ENCODE peak calls at places on chromosomes 3 and 15, in five cellular contexts. Q is left lung; E is naive thymus-derived CD4-positive, alpha-beta T cell; A is heart left ventricle; V is psoas muscle. W is an unnamed sample. For H3K27me3, the result is how much of the 10 kb centered on the place peaks cover.

GRCh38 chr3:41097896-41098496 is 101.3 kb upstream of the CTNNB1 start:
- DNase-seq in Q (no peak), E (no peak), A (no peak), V (no peak), W (no peak)

GRCh38 chr15:50452927-50453326 is 28.7 kb downstream of the USP8 start:
- DNase-seq in Q (no peak), E (no peak), A (no peak), V (no peak), W (no peak)

GRCh38 chr3:81279481-81280273 is 481.8 kb downstream of the GBE1 start:
- DNase-seq in Q (no peak), E (no peak), A (no peak), V (no peak), W (no peak)

GRCh38 chr15:75817151-75817935 is 25.9 kb upstream of the UBE2Q2 start:
- DNase-seq in Q (no peak), E (no peak), A (no peak), V (no peak), W (no peak)

GRCh38 chr3:138003069-138003468 is 6.9 kb upstream of the CLDN18 start:
- DNase-seq in Q (no peak), E (no peak), A (no peak), V (no peak), W (no peak)

GRCh38 chr3:72186485-72186864 is 401.5 kb upstream of the PROK2 start:
- DNase-seq in Q (no peak), E (no peak), A (no peak), V (no peak), W (no peak)

GRCh38 chr15:30973379-30973778 is 18.0 kb downstream of the MTMR10 start:
- DNase-seq in Q (no peak), E (no peak), A (no peak), V (no peak), W (no peak)

GRCh38 chr3:69309810-69310209 is 76.1 kb downstream of the FRMD4B start:
- DNase-seq in Q (no peak), E (no peak), A (no peak), V (no peak), W (no peak)

GRCh38 chr15:62770752-62771151 is 271.8 kb upstream of the TPM1 start:
- DNase-seq in Q (no peak), E (no peak), A (no peak), V (peak), W (no peak)

GRCh38 chr15:25987638-25988037 is 124.5 kb upstream of the ATP10A start:
- DNase-seq in Q (no peak), E (no peak), A (no peak), V (no peak), W (no peak)

GRCh38 chr3:125129512-125129962 is 73.7 kb upstream of the HEG1 start:
- DNase-seq in Q (peak), E (no peak), A (no peak), V (peak), W (no peak)

GRCh38 chr15:37758412-37758811 is 176.0 kb upstream of the TMCO5A start:
- DNase-seq in Q (no peak), E (no peak), A (no peak), V (no peak), W (no peak)

GRCh38 chr3:54146383-54147239 is 24.3 kb downstream of the CACNA2D3 start:
- DNase-seq in Q (peak), E (no peak), A (peak), V (peak), W (no peak)

GRCh38 chr15:90711842-90712241 is 5.3 kb upstream of the BLM start:
- DNase-seq in Q (no peak), E (no peak), A (no peak), V (no peak), W (no peak)

GRCh38 chr3:125186800-125187598 is 25.5 kb downstream of the SLC12A8 start:
- DNase-seq in Q (no peak), E (no peak), A (no peak), V (no peak), W (no peak)

GRCh38 chr3:179263134-179263533 is 12.2 kb upstream of the KCNMB3 start:
- DNase-seq in Q (no peak), E (no peak), A (no peak), V (no peak), W (no peak)

GRCh38 chr3:128481438-128481942 is 11.5 kb downstream of the GATA2 start:
- DNase-seq in Q (no peak), E (no peak), A (peak), V (peak), W (no peak)

GRCh38 chr15:44792715-44793114 is 56.4 kb downstream of the TRIM69 start:
- DNase-seq in Q (no peak), E (no peak), A (no peak), V (no peak), W (no peak)

GRCh38 chr3:78957456-78957855 is 810.3 kb downstream of the ROBO1 start:
- DNase-seq in Q (no peak), E (no peak), A (no peak), V (no peak), W (no peak)

GRCh38 chr3:178406206-178406605 is 130.0 kb upstream of the KCNMB2 start:
- DNase-seq in Q (no peak), E (no peak), A (no peak), V (no peak), W (no peak)

GRCh38 chr3:17431004-17431403 is 311.4 kb downstream of the TBC1D5 start:
- DNase-seq in Q (no peak), E (no peak), A (no peak), V (no peak), W (no peak)

GRCh38 chr3:126100688-126101301 is 16.9 kb upstream of the SLC41A3 start:
- DNase-seq in Q (no peak), E (no peak), A (no peak), V (peak), W (no peak)

GRCh38 chr15:82298520-82298919 is 35.9 kb downstream of the SAXO2 start:
- DNase-seq in Q (no peak), E (peak), A (no peak), V (no peak), W (peak)

GRCh38 chr3:64561503-64561810 is 126.3 kb downstream of the ADAMTS9 start:
- DNase-seq in Q (no peak), E (no peak), A (no peak), V (no peak), W (no peak)

GRCh38 chr3:45596290-45596791 is 1.8 kb downstream of the LIMD1 start:
- DNase-seq in Q (no peak), E (no peak), A (peak), V (no peak), W (no peak)

GRCh38 chr15:65796610-65797012 is 4.5 kb upstream of the DENND4A start:
- DNase-seq in Q (no peak), E (no peak), A (no peak), V (no peak), W (no peak)

GRCh38 chr3:194206375-194206774 is 70.4 kb downstream of the HES1 start:
- DNase-seq in Q (peak), E (no peak), A (peak), V (peak), W (no peak)

GRCh38 chr3:132432639-132433038 is 15.3 kb downstream of the DNAJC13 start:
- DNase-seq in Q (no peak), E (no peak), A (no peak), V (no peak), W (no peak)

GRCh38 chr15:97979131-97979502 is 18.6 kb downstream of the ARRDC4 start:
- DNase-seq in Q (no peak), E (no peak), A (no peak), V (no peak), W (no peak)

DNA sequence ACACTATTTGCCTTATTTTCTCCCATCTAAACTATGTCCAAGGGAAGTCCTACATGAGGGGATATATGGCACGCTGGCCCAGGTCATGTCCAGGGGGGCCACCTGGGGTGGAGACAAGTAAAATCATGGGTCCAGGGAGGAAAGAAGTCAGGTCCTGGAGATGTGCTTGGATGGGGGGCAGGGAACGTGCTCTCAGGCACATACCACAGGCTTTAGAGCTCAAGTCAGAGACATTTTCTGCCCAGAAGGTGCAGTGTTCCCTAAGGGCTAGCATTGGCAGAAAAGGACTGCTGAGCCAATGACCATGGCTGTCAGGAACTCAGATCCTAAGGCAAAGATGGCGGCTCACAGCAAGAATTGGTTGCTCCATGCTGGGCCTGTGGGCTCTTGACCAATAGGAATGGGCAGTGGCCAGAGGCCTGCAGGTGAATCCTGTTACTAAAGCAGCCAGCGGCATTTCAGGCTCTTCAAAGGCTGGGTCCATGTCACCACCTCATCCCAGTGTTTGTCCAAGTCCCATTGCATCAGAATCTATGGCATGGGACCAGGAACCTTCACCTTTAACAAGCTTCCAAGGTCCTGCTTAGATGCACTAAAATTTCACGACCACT is 175.0 kb downstream of the RPLP1 start:
- DNase-seq in Q (no peak), E (no peak), A (no peak), V (no peak), W (no peak)
- H3K27me3 ChIP-seq in Q (under half), E (under half), A (under half), V (under half), W (under half)

GRCh38 chr3:36901588-36901987 is 43.3 kb downstream of the TRANK1 start:
- DNase-seq in Q (no peak), E (no peak), A (no peak), V (no peak), W (no peak)
- H3K27ac ChIP-seq in Q (no peak), E (peak), A (no peak), V (no peak), W (peak)

DNA sequence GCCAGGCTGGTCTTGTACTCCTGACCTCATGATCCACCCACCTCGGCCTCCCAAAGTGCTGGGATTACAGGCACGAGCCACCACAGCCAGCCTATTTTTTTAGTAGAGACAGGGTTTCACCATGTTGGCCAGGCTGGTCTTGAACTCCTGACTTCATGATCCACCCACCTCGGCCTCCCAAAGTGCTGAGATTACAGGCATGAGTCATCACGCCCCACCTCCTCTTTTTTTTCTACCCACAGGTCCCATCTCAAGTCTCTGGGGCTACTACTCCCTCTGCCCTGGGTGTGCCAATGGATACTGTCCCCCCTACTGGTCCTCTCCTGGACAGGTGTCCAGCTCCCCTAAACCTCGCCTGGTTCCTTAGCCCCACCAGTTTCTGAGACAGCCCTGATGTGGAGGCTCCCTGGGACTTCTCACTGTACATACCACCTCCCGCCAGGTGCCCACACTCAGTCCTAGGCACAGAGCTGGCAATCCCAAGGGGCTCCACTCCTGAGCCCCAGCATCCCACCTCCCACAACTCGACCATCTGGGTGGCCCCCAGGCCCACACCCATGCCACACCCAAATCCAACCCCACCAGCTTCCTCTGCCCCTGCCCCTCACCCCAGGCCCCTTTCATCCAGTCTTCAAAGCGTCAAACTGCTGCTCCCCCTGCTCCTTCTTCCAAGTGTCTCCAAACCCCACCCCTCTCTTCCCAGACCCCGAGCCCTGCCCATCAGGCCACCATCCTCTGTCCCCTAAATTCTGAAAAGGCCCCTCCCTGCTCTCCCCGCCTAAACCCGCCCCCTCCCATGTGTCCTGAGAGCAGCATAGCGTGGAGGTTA is 13.1 kb upstream of the CYP11A1 start:
- DNase-seq in Q (no peak), E (no peak), A (no peak), V (peak), W (peak)
- H3K27me3 ChIP-seq in Q (under half), E (under half), A (under half), V (under half), W (under half)

GRCh38 chr3:74613566-74613965 is 893 bp downstream of the CNTN3 start:
- DNase-seq in Q (no peak), E (no peak), A (no peak), V (no peak), W (no peak)

GRCh38 chr3:74607803-74608202 is 6.7 kb downstream of the CNTN3 start:
- DNase-seq in Q (no peak), E (no peak), A (no peak), V (no peak), W (no peak)

GRCh38 chr3:74617786-74618185 is 3.3 kb upstream of the CNTN3 start:
- DNase-seq in Q (no peak), E (no peak), A (no peak), V (no peak), W (no peak)

GRCh38 chr3:74614133-74614967 is at the start of gene CNTN3:
- DNase-seq in Q (no peak), E (no peak), A (peak), V (peak), W (no peak)

DNA sequence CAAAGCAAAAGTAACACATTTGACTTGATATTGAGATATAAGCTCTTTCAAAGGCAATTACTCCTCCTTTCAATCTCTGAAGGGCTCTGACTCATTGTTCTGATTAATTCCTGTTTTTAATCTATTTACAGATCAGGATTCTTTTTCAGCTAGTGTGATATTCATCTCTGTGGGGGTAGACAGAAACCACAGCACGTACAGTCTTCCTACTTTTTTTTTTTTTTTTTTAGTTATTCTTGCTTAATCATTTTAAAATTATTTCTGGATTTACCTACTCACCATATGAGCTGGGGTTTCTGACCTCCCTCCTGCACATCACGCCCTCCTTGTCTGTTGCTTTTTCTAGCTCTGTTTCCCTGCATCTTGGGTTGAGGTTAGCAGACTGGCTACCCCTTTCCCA is 1.4 kb downstream of the CNTN3 start:
- DNase-seq in Q (no peak), E (no peak), A (no peak), V (no peak), W (no peak)
- H3K27ac ChIP-seq in Q (no peak), E (no peak), A (no peak), V (no peak), W (no peak)

GRCh38 chr15:40511093-40511471 is 40.3 kb downstream of the CHST14 start:
- DNase-seq in Q (no peak), E (peak), A (no peak), V (no peak), W (no peak)
- H3K27me3 ChIP-seq in Q (under half), E (under half), A (under half), V (under half), W (under half)

GRCh38 chr3:172750368-172751187 is at the start of gene ECT2:
- DNase-seq in Q (peak), E (peak), A (peak), V (peak), W (peak)
- H3K27ac ChIP-seq in Q (peak), E (peak), A (peak), V (peak), W (peak)

GRCh38 chr15:40250771-40251454 is 12.1 kb downstream of the PAK6 start:
- DNase-seq in Q (peak), E (no peak), A (no peak), V (peak), W (no peak)
- H3K27me3 ChIP-seq in Q (under half), E (under half), A (under half), V (under half), W (under half)

DNA sequence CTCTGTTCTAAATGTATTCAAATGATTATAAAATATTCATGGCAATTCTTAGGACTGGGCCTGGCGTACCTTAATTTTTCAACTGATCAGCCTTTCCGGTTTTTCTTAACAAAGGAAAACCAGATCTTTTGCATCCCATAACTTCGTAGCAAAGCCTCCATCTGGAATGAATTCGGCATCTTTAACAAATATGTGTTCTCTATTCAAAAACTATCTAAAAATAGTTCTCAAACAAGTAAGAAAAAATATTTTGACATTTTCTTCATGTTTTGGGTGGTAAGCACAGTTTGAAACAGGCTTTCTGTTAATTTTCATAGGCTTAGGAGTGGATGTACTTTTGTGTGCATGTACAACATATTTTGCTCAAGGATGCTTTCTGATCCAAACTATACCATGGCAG is 55.0 kb downstream of the RBMS3 start:
- DNase-seq in Q (no peak), E (no peak), A (no peak), V (no peak), W (no peak)
- H3K27ac ChIP-seq in Q (peak), E (no peak), A (peak), V (peak), W (no peak)

GRCh38 chr3:48588230-48588629 is 6.9 kb downstream of the COL7A1 start:
- DNase-seq in Q (no peak), E (no peak), A (no peak), V (no peak), W (no peak)
- H3K27me3 ChIP-seq in Q (under half), E (under half), A (under half), V (under half), W (under half)